ENCODE peak calls at places on chromosomes 6 and 20, in four cellular contexts. S is activated CD4-positive, alpha-beta T cell treated with anti-CD3 and anti-CD28 coated beads, Interleukin-2, amount 50 U/mL, for 48 hours; D is neural crest cell; M is NCI-H2029. L is an unnamed sample.

GRCh38 chr6:159267165-159267564 is 98.0 kb downstream of the FNDC1 start:
- DNase-seq in S (peak; percentile 13), D (peak; percentile 30), M (no peak), L (no peak)

GRCh38 chr20:51481311-51481997 is 61.1 kb downstream of the NFATC2 start:
- DNase-seq in S (peak; percentile 63), D (no peak), M (no peak), L (no peak)

GRCh38 chr6:170030284-170031095 is 260.4 kb downstream of the DLL1 start:
- DNase-seq in S (no peak), D (no peak), M (no peak), L (no peak)

GRCh38 chr6:73079978-73080377 is 145.3 kb downstream of the KHDC1L start:
- DNase-seq in S (no peak), D (no peak), M (no peak), L (no peak)

GRCh38 chr20:60835883-60836282 is 416.2 kb upstream of the CDH4 start:
- DNase-seq in S (no peak), D (no peak), M (no peak), L (no peak)

GRCh38 chr6:151209071-151209831 is 30.5 kb upstream of the AKAP12 start:
- DNase-seq in S (no peak), D (no peak), M (peak; percentile 6), L (peak; percentile 24)

GRCh38 chr6:113732384-113732966 is 124.7 kb upstream of the MARCKS start:
- DNase-seq in S (no peak), D (peak; percentile 53), M (peak; percentile 51), L (peak; percentile 35)

GRCh38 chr20:55415567-55416142 is 589.7 kb downstream of the CBLN4 start:
- DNase-seq in S (no peak), D (no peak), M (no peak), L (no peak)

GRCh38 chr20:15642676-15643075 is 930.6 kb downstream of the KIF16B start:
- DNase-seq in S (no peak), D (no peak), M (no peak), L (no peak)

GRCh38 chr20:18190466-18191233 is 53.0 kb downstream of the KAT14 start:
- DNase-seq in S (no peak), D (no peak), M (no peak), L (no peak)

GRCh38 chr20:4740774-4741431 is 19.2 kb downstream of the PRND start:
- DNase-seq in S (peak; percentile 76), D (peak; percentile 75), M (no peak), L (no peak)

GRCh38 chr20:50034567-50035170 is 51.9 kb downstream of the SNAI1 start:
- DNase-seq in S (no peak), D (no peak), M (no peak), L (no peak)

GRCh38 chr6:8275667-8276066 is 159.7 kb downstream of the SLC35B3 start:
- DNase-seq in S (no peak), D (no peak), M (no peak), L (no peak)

GRCh38 chr6:13425971-13426931 is 61.1 kb downstream of the GFOD1 start:
- DNase-seq in S (peak; percentile 41), D (no peak), M (no peak), L (no peak)

GRCh38 chr6:117568831-117569434 is 33.4 kb downstream of the GOPC start:
- DNase-seq in S (no peak), D (no peak), M (no peak), L (no peak)

GRCh38 chr20:35828434-35828833 is 56.6 kb downstream of the PHF20 start:
- DNase-seq in S (no peak), D (no peak), M (no peak), L (no peak)

GRCh38 chr6:48101277-48101676 is 9.7 kb downstream of the PTCHD4 start:
- DNase-seq in S (no peak), D (no peak), M (no peak), L (no peak)

GRCh38 chr20:47956261-47956995 is 171.1 kb upstream of the SULF2 start:
- DNase-seq in S (no peak), D (no peak), M (no peak), L (no peak)

GRCh38 chr6:154766993-154767392 is 33.8 kb downstream of the SCAF8 start:
- DNase-seq in S (no peak), D (no peak), M (peak; percentile 6), L (peak; percentile 19)

GRCh38 chr6:866316-866715 is 173.4 kb upstream of the EXOC2 start:
- DNase-seq in S (no peak), D (no peak), M (no peak), L (no peak)

GRCh38 chr6:151388997-151389639 is 2.2 kb downstream of the ZBTB2 start:
- DNase-seq in S (no peak), D (no peak), M (no peak), L (no peak)

GRCh38 chr6:43269273-43270007 is 26.2 kb downstream of the TTBK1 start:
- DNase-seq in S (peak; percentile 51), D (no peak), M (peak; percentile 29), L (no peak)

GRCh38 chr6:133977983-133978895 is 25.2 kb downstream of the TBPL1 start:
- DNase-seq in S (no peak), D (no peak), M (no peak), L (no peak)

GRCh38 chr6:143842468-143842901 is 653 bp upstream of the LTV1 start:
- DNase-seq in S (no peak), D (no peak), M (peak; percentile 4), L (no peak)

GRCh38 chr6:1088441-1089001 is 223.4 kb upstream of the FOXQ1 start:
- DNase-seq in S (no peak), D (no peak), M (no peak), L (no peak)

GRCh38 chr6:37603284-37603683 is 94.4 kb downstream of the MDGA1 start:
- DNase-seq in S (no peak), D (no peak), M (no peak), L (no peak)

GRCh38 chr6:149904661-149905370 is 6.9 kb upstream of the RAET1E start:
- DNase-seq in S (no peak), D (no peak), M (no peak), L (no peak)

GRCh38 chr6:4289770-4290320 is 154.5 kb upstream of the ECI2 start:
- DNase-seq in S (no peak), D (no peak), M (no peak), L (no peak)